ENCODE peak calls at places on chromosome 20, in four cellular contexts. H is sigmoid colon, U is pancreas, E is progenitor cell of endocrine pancreas. D is an unnamed sample.

GRCh38 chr20:35992713-35993335 is 24.4 kb downstream of the CNBD2 start:
- DNase-seq in H (peak; percentile 69), U (no peak), E (no peak), D (no peak)

GRCh38 chr20:1313236-1313964 is 15.5 kb downstream of the SDCBP2 start:
- DNase-seq in H (peak; percentile 88), U (peak; percentile 89), E (peak; percentile 73), D (no peak)

GRCh38 chr20:59666586-59666985 is 62.2 kb downstream of the PHACTR3 start:
- DNase-seq in H (no peak), U (no peak), E (no peak), D (no peak)

GRCh38 chr20:3406481-3407425 is 716 bp downstream of the DNAAF9 start:
- DNase-seq in H (peak; percentile 80), U (no peak), E (no peak), D (no peak)

GRCh38 chr20:38304845-38305447 is 990 bp downstream of the BPI start:
- DNase-seq in H (no peak), U (no peak), E (no peak), D (no peak)

GRCh38 chr20:44166477-44166876 is 20.5 kb downstream of the JPH2 start:
- DNase-seq in H (no peak), U (no peak), E (no peak), D (no peak)

GRCh38 chr20:46638367-46639274 is 12.6 kb downstream of the SLC13A3 start:
- DNase-seq in H (no peak), U (no peak), E (no peak), D (no peak)

GRCh38 chr20:16293590-16293989 is 279.7 kb downstream of the KIF16B start:
- DNase-seq in H (no peak), U (no peak), E (no peak), D (no peak)

GRCh38 chr20:38208523-38208922 is 43.5 kb upstream of the TGM2 start:
- DNase-seq in H (no peak), U (no peak), E (no peak), D (no peak)

GRCh38 chr20:23386304-23387117 is 24.5 kb downstream of the GZF1 start:
- DNase-seq in H (no peak), U (no peak), E (no peak), D (no peak)

GRCh38 chr20:51536116-51537069 is 6.1 kb downstream of the NFATC2 start:
- DNase-seq in H (peak; percentile 29), U (no peak), E (no peak), D (no peak)

GRCh38 chr20:63624486-63624885 is 2.4 kb downstream of the GMEB2 start:
- DNase-seq in H (no peak), U (no peak), E (no peak), D (no peak)

GRCh38 chr20:39399463-39399862 is 437.3 kb downstream of the DHX35 start:
- DNase-seq in H (no peak), U (no peak), E (no peak), D (no peak)

DNA sequence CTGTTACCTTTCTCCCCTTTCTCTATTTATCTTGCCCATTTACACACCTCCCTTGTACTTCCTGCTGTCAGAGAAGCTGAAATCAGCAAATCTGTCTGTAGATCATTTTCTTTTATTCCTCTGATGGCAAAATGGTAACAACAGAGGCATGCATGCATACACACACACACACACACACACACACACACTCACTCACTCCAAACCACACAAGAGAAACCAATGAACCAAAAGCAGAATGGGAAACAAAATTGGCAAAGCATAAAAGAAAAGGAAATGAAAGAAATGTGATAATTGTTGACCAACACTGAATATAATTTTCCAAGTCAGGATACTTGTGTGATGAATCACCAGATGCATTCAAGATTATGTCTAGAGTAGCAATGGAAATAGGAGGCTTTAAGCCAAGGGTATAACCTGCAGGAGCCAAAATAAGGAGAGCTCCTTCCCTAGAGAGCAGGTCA is 172.4 kb downstream of the PLCB4 start:
- DNase-seq in H (no peak), U (no peak), E (no peak), D (no peak)
- TF ChIP-seq CTCF in H (no peak), U (no peak), E (no peak), D (no peak)

GRCh38 chr20:31708839-31709534 is 13.7 kb downstream of the BCL2L1 start:
- DNase-seq in H (peak; percentile 50), U (no peak), E (no peak), D (no peak)
- TF ChIP-seq CTCF in H (no peak), U (no peak), E (no peak), D (no peak)

GRCh38 chr20:32508775-32509119 is 76.4 kb downstream of the NOL4L start:
- DNase-seq in H (no peak), U (no peak), E (no peak), D (no peak)

GRCh38 chr20:32510120-32510600 is 75.0 kb downstream of the NOL4L start:
- DNase-seq in H (no peak), U (peak; percentile 53), E (peak; percentile 25), D (no peak)

GRCh38 chr20:32507998-32508774 is 76.9 kb downstream of the NOL4L start:
- DNase-seq in H (no peak), U (peak; percentile 24), E (no peak), D (no peak)

GRCh38 chr20:32510601-32511357 is 74.4 kb downstream of the NOL4L start:
- DNase-seq in H (no peak), U (peak; percentile 58), E (peak; percentile 38), D (no peak)

DNA sequence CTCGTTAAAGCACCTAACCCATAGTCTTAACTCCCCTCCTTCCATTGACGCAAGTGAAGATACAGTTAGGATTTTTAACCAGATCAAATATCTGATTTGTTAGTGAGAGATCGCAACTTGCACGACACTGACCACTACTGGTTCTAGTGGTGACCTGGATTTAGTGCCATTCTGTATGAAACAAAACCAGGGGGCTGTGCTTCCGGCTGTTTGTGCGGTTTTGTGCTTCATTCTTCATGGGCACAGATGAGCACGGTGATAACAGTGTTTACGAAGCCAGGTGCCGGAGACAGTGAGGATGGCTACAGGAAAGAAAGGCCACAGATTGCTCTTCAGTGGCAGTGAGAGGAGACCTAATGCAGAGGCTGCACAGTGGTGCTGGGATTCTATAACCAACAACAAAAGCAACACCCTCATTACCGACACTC is 75.5 kb downstream of the NOL4L start:
- DNase-seq in H (no peak), U (peak; percentile 34), E (no peak), D (no peak)
- TF ChIP-seq CTCF in H (no peak), U (no peak), E (peak; percentile 35), D (no peak)

GRCh38 chr20:34824861-34825529 is 456 bp downstream of the NCOA6 start:
- DNase-seq in H (peak; percentile 80), U (peak; percentile 82), E (peak; percentile 73), D (no peak)
- TF ChIP-seq CTCF in H (no peak), U (no peak), E (peak; percentile 37), D (no peak)

GRCh38 chr20:17444091-17444490 is 87.1 kb downstream of the BFSP1 start:
- DNase-seq in H (no peak), U (no peak), E (no peak), D (no peak)

GRCh38 chr20:17443326-17443858 is 87.8 kb downstream of the BFSP1 start:
- DNase-seq in H (no peak), U (no peak), E (no peak), D (no peak)

GRCh38 chr20:17439897-17440296 is 91.3 kb downstream of the BFSP1 start:
- DNase-seq in H (no peak), U (no peak), E (no peak), D (no peak)

GRCh38 chr20:17441745-17442144 is 89.4 kb downstream of the BFSP1 start:
- DNase-seq in H (no peak), U (no peak), E (no peak), D (no peak)

GRCh38 chr20:17442588-17442987 is 88.6 kb downstream of the BFSP1 start:
- DNase-seq in H (no peak), U (no peak), E (no peak), D (no peak)
- TF ChIP-seq CTCF in H (no peak), U (no peak), E (peak; percentile 55), D (no peak)